ENCODE peak calls at places on chromosomes 7 and 10, in four cellular contexts. One of them, this sample, is unnamed.

GRCh38 chr7:158814637-158815036 is 14.7 kb downstream of the ESYT2 start:
- DNase-seq in K562: peak; percentile 25
- DNase-seq in GM12878: no peak
- DNase-seq in HL-60: no peak
- DNase-seq in this sample: no peak

GRCh38 chr10:65753532-65753931 is 1172.3 kb upstream of the LRRTM3 start:
- DNase-seq in K562: no peak
- DNase-seq in GM12878: no peak
- DNase-seq in HL-60: no peak
- DNase-seq in this sample: no peak

GRCh38 chr7:136033413-136034031 is 56.4 kb upstream of the MTPN start:
- DNase-seq in K562: peak; percentile 87
- DNase-seq in GM12878: no peak
- DNase-seq in HL-60: no peak
- DNase-seq in this sample: no peak

GRCh38 chr7:66054063-66054462 is 21.6 kb upstream of the ASL start:
- DNase-seq in K562: no peak
- DNase-seq in GM12878: no peak
- DNase-seq in HL-60: no peak
- DNase-seq in this sample: no peak

GRCh38 chr10:74766501-74766900 is 59.9 kb upstream of the KAT6B start:
- DNase-seq in K562: no peak
- DNase-seq in GM12878: no peak
- DNase-seq in HL-60: no peak
- DNase-seq in this sample: no peak

GRCh38 chr7:74032624-74033371 is 4.8 kb downstream of the ELN start:
- DNase-seq in K562: no peak
- DNase-seq in GM12878: no peak
- DNase-seq in HL-60: no peak
- DNase-seq in this sample: no peak

GRCh38 chr7:98802088-98802780 is 67.6 kb downstream of the TMEM130 start:
- DNase-seq in K562: peak; percentile 80
- DNase-seq in GM12878: peak; percentile 92
- DNase-seq in HL-60: peak; percentile 99
- DNase-seq in this sample: peak; percentile 74

GRCh38 chr10:114550756-114551290 is 107.3 kb downstream of the ABLIM1 start:
- DNase-seq in K562: no peak
- DNase-seq in GM12878: no peak
- DNase-seq in HL-60: no peak
- DNase-seq in this sample: no peak

GRCh38 chr10:3623746-3624145 is 161.3 kb downstream of the KLF6 start:
- DNase-seq in K562: no peak
- DNase-seq in GM12878: peak; percentile 48
- DNase-seq in HL-60: no peak
- DNase-seq in this sample: no peak

GRCh38 chr10:71763352-71764127 is 9.8 kb downstream of the VSIR start:
- DNase-seq in K562: no peak
- DNase-seq in GM12878: no peak
- DNase-seq in HL-60: no peak
- DNase-seq in this sample: no peak

GRCh38 chr7:91883676-91884362 is 3.3 kb upstream of the MTERF1 start:
- DNase-seq in K562: peak; percentile 18
- DNase-seq in GM12878: no peak
- DNase-seq in HL-60: no peak
- DNase-seq in this sample: no peak

GRCh38 chr7:21944616-21945373 is 904 bp downstream of the CDCA7L start:
- DNase-seq in K562: no peak
- DNase-seq in GM12878: no peak
- DNase-seq in HL-60: no peak
- DNase-seq in this sample: no peak

GRCh38 chr7:95213809-95214492 is 110.4 kb downstream of the PON1 start:
- DNase-seq in K562: no peak
- DNase-seq in GM12878: no peak
- DNase-seq in HL-60: no peak
- DNase-seq in this sample: no peak

GRCh38 chr10:16948335-16948734 is 131.1 kb upstream of the RSU1 start:
- DNase-seq in K562: no peak
- DNase-seq in GM12878: no peak
- DNase-seq in HL-60: no peak
- DNase-seq in this sample: no peak

GRCh38 chr7:115015619-115016018 is 93.7 kb downstream of the MDFIC start:
- DNase-seq in K562: no peak
- DNase-seq in GM12878: no peak
- DNase-seq in HL-60: no peak
- DNase-seq in this sample: no peak

GRCh38 chr7:142301923-142302550 is 44.2 kb upstream of the PRSS58 start:
- DNase-seq in K562: no peak
- DNase-seq in GM12878: no peak
- DNase-seq in HL-60: no peak
- DNase-seq in this sample: peak; percentile 17

GRCh38 chr7:122919643-122920181 is 33.5 kb upstream of the CADPS2 start:
- DNase-seq in K562: no peak
- DNase-seq in GM12878: no peak
- DNase-seq in HL-60: no peak
- DNase-seq in this sample: no peak

GRCh38 chr7:92496876-92497275 is 19.1 kb upstream of the ERVW-1 start:
- DNase-seq in K562: no peak
- DNase-seq in GM12878: no peak
- DNase-seq in HL-60: no peak
- DNase-seq in this sample: no peak

GRCh38 chr7:136009488-136010079 is 32.4 kb upstream of the MTPN start:
- DNase-seq in K562: peak; percentile 52
- DNase-seq in GM12878: no peak
- DNase-seq in HL-60: no peak
- DNase-seq in this sample: no peak

GRCh38 chr10:123999956-124000615 is 93.3 kb downstream of the CHST15 start:
- DNase-seq in K562: no peak
- DNase-seq in GM12878: no peak
- DNase-seq in HL-60: no peak
- DNase-seq in this sample: peak; percentile 2

GRCh38 chr7:139739863-139740597 is 37.8 kb downstream of the HIPK2 start:
- DNase-seq in K562: no peak
- DNase-seq in GM12878: no peak
- DNase-seq in HL-60: no peak
- DNase-seq in this sample: no peak

GRCh38 chr10:124376411-124376810 is 42.3 kb downstream of the OAT start:
- DNase-seq in K562: no peak
- DNase-seq in GM12878: no peak
- DNase-seq in HL-60: no peak
- DNase-seq in this sample: no peak

GRCh38 chr7:890868-891267 is 14.5 kb downstream of the GET4 start:
- DNase-seq in K562: no peak
- DNase-seq in GM12878: no peak
- DNase-seq in HL-60: no peak
- DNase-seq in this sample: no peak

GRCh38 chr7:150665075-150665794 is 20.3 kb upstream of the GIMAP2 start:
- DNase-seq in K562: no peak
- DNase-seq in GM12878: no peak
- DNase-seq in HL-60: no peak
- DNase-seq in this sample: no peak

GRCh38 chr7:142332421-142332820 is 74.6 kb upstream of the PRSS58 start:
- DNase-seq in K562: no peak
- DNase-seq in GM12878: no peak
- DNase-seq in HL-60: no peak
- DNase-seq in this sample: no peak

GRCh38 chr10:42754155-42755027 is 28.2 kb upstream of the BMS1 start:
- DNase-seq in K562: peak; percentile 39
- DNase-seq in GM12878: no peak
- DNase-seq in HL-60: no peak
- DNase-seq in this sample: no peak

GRCh38 chr10:86336341-86336740 is 30.3 kb downstream of the GRID1 start:
- DNase-seq in K562: no peak
- DNase-seq in GM12878: no peak
- DNase-seq in HL-60: no peak
- DNase-seq in this sample: no peak

GRCh38 chr10:4622374-4622773 is 203.6 kb upstream of the AKR1E2 start:
- DNase-seq in K562: no peak
- DNase-seq in GM12878: no peak
- DNase-seq in HL-60: no peak
- DNase-seq in this sample: no peak

GRCh38 chr10:34491666-34492065 is 323.4 kb downstream of the PARD3 start:
- DNase-seq in K562: no peak
- DNase-seq in GM12878: no peak
- DNase-seq in HL-60: no peak
- DNase-seq in this sample: no peak

GRCh38 chr10:34049887-34050286 is 715.4 kb upstream of the NRP1 start:
- DNase-seq in K562: no peak
- DNase-seq in GM12878: no peak
- DNase-seq in HL-60: no peak
- DNase-seq in this sample: no peak

GRCh38 chr7:119271147-119271779 is 1001.7 kb upstream of the KCND2 start:
- DNase-seq in K562: no peak
- DNase-seq in GM12878: no peak
- DNase-seq in HL-60: no peak
- DNase-seq in this sample: no peak

GRCh38 chr10:117094856-117095255 is 43.2 kb downstream of the VAX1 start:
- DNase-seq in K562: no peak
- DNase-seq in GM12878: no peak
- DNase-seq in HL-60: no peak
- DNase-seq in this sample: no peak

GRCh38 chr7:14754631-14755030 is 147.9 kb downstream of the DGKB start:
- DNase-seq in K562: no peak
- DNase-seq in GM12878: no peak
- DNase-seq in HL-60: peak; percentile 30
- DNase-seq in this sample: no peak

GRCh38 chr7:71871446-71871845 is 540.7 kb downstream of the CALN1 start:
- DNase-seq in K562: peak; percentile 38
- DNase-seq in GM12878: no peak
- DNase-seq in HL-60: no peak
- DNase-seq in this sample: no peak
- TF ChIP-seq SPI1 in K562: no peak
- TF ChIP-seq SPI1 in GM12878: no peak
- TF ChIP-seq SPI1 in HL-60: no peak
- TF ChIP-seq SPI1 in this sample: no peak

GRCh38 chr7:44867073-44867990 is 18.0 kb downstream of the PURB start:
- DNase-seq in K562: peak; percentile 45
- DNase-seq in GM12878: no peak
- DNase-seq in HL-60: no peak
- DNase-seq in this sample: no peak
- TF ChIP-seq POLR2AphosphoS5 in K562: no peak
- TF ChIP-seq POLR2AphosphoS5 in GM12878: no peak
- TF ChIP-seq POLR2AphosphoS5 in HL-60: no peak
- TF ChIP-seq POLR2AphosphoS5 in this sample: no peak

DNA sequence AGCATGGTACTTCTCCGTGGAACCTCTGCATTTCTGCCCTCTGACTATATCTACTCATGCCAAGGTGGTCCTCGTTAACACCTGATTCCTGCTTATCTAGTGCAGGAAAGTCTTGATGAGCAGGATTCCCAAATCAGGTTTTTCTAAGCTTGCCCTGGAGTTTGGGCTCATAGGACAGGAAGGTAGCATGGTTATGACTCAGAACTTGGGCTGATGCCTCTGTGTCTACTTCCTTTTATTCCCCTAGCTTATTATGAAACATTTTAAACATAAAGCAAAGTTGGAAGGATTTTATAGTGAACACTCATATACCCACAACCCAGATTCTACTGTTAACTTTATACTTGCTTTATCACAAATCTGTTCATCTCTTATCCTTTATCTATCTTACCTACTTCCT is 5.6 kb downstream of the SUFU start:
- DNase-seq in K562: no peak
- DNase-seq in GM12878: no peak
- DNase-seq in HL-60: peak; percentile 43
- DNase-seq in this sample: no peak
- TF ChIP-seq SPI1 in K562: no peak
- TF ChIP-seq SPI1 in GM12878: no peak
- TF ChIP-seq SPI1 in HL-60: no peak
- TF ChIP-seq SPI1 in this sample: no peak

GRCh38 chr7:54901840-54902239 is 117.0 kb upstream of the EGFR start:
- DNase-seq in K562: no peak
- DNase-seq in GM12878: no peak
- DNase-seq in HL-60: no peak
- DNase-seq in this sample: no peak

GRCh38 chr7:54904130-54904529 is 114.7 kb upstream of the EGFR start:
- DNase-seq in K562: no peak
- DNase-seq in GM12878: no peak
- DNase-seq in HL-60: no peak
- DNase-seq in this sample: no peak

GRCh38 chr7:54907981-54908380 is 110.8 kb upstream of the EGFR start:
- DNase-seq in K562: no peak
- DNase-seq in GM12878: no peak
- DNase-seq in HL-60: no peak
- DNase-seq in this sample: no peak

GRCh38 chr7:54906963-54907362 is 111.9 kb upstream of the EGFR start:
- DNase-seq in K562: no peak
- DNase-seq in GM12878: no peak
- DNase-seq in HL-60: no peak
- DNase-seq in this sample: no peak

DNA sequence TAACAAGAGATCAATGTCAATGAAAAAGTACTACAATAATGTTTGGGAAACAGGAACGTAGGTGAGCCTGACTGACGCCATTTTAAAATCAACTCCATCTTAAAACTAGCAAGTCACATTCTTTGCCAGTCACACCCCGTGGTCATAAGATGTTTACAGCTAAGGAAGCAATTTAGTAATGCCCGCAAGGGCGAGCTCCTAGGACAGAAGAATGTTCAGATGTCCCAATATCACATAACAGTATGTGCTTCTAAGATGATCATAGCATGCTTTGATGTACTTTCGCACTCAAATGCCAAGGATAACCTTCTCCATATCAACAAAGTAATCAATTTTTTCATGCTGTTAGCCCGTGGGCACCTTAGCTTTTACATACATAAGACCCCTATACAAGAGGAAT is 113.8 kb upstream of the EGFR start:
- DNase-seq in K562: no peak
- DNase-seq in GM12878: no peak
- DNase-seq in HL-60: no peak
- DNase-seq in this sample: no peak
- TF ChIP-seq POLR2AphosphoS5 in K562: no peak
- TF ChIP-seq POLR2AphosphoS5 in GM12878: no peak
- TF ChIP-seq POLR2AphosphoS5 in HL-60: no peak
- TF ChIP-seq POLR2AphosphoS5 in this sample: no peak

This sample was measured in GM12891.